ENCODE peak calls at places on chromosomes 7 and 10, in nine cellular contexts. S is lung, K is A549, V is cardiac muscle cell, W is heart right ventricle, C is mammary epithelial cell, H is thyroid gland, D is Caco-2, N is astrocyte. Z is an unnamed sample. For H3K4me1, the result is how much of the 10 kb centered on the place peaks cover.

GRCh38 chr7:140940866-140941265 is 16.1 kb upstream of the BRAF start:
- DNase-seq in D (no peak), H (no peak), S (no peak), C (no peak), K (no peak), W (no peak), V (no peak), N (no peak), Z (no peak)

GRCh38 chr7:146214842-146215241 is 98.2 kb downstream of the CNTNAP2 start:
- DNase-seq in C (no peak), D (no peak), H (no peak), N (no peak), V (no peak), S (no peak), W (no peak), K (no peak), Z (no peak)

GRCh38 chr7:87105401-87105800 is 45.9 kb upstream of the ELAPOR2 start:
- DNase-seq in D (no peak), K (no peak), V (no peak), W (no peak), C (no peak), N (no peak), S (no peak), H (no peak), Z (no peak)

GRCh38 chr7:149071641-149072437 is 18.7 kb downstream of the ZNF786 start:
- DNase-seq in W (no peak), V (peak), D (peak), N (no peak), S (peak), K (peak), H (no peak), C (no peak), Z (no peak)

GRCh38 chr10:125768217-125768616 is 7.4 kb downstream of the MMP21 start:
- DNase-seq in N (no peak), S (no peak), H (peak), K (no peak), C (no peak), V (peak), D (no peak), W (no peak), Z (no peak)

GRCh38 chr7:111741811-111742240 is 179.5 kb upstream of the IMMP2L start:
- DNase-seq in D (peak), N (peak), C (peak), H (peak), K (peak), V (peak), S (no peak), W (peak), Z (no peak)

GRCh38 chr7:149635561-149636329 is 137.6 kb downstream of the ZNF467 start:
- DNase-seq in N (no peak), D (peak), K (peak), S (no peak), H (no peak), V (no peak), W (no peak), C (peak), Z (no peak)

GRCh38 chr10:97612386-97612785 is 20.9 kb downstream of the MORN4 start:
- DNase-seq in C (peak), K (peak), S (no peak), D (peak), W (peak), H (no peak), N (peak), V (peak), Z (no peak)

GRCh38 chr10:93488956-93489528 is 6.9 kb upstream of the MYOF start:
- DNase-seq in N (no peak), W (no peak), C (no peak), D (no peak), K (no peak), H (no peak), V (no peak), S (no peak), Z (no peak)

GRCh38 chr7:131107343-131108211 is 220.1 kb upstream of the MKLN1 start:
- DNase-seq in W (peak), D (peak), C (peak), S (peak), N (peak), H (peak), K (peak), V (peak), Z (peak)

GRCh38 chr7:47102442-47102841 is 479.5 kb downstream of the TNS3 start:
- DNase-seq in C (no peak), D (no peak), W (no peak), N (no peak), H (no peak), K (no peak), V (no peak), S (no peak), Z (no peak)

GRCh38 chr10:119418401-119418800 is 124.1 kb downstream of the RGS10 start:
- DNase-seq in S (no peak), V (no peak), D (no peak), H (no peak), W (no peak), K (no peak), N (no peak), C (no peak), Z (no peak)

GRCh38 chr7:123607423-123607975 is 5.9 kb downstream of the ASB15 start:
- DNase-seq in D (no peak), H (no peak), K (no peak), N (no peak), S (no peak), C (no peak), V (no peak), W (no peak), Z (no peak)

GRCh38 chr10:49620841-49621378 is 7.1 kb downstream of the CHAT start:
- DNase-seq in N (no peak), K (no peak), D (no peak), W (no peak), V (no peak), C (no peak), S (no peak), H (no peak), Z (no peak)

GRCh38 chr7:18162653-18163052 is 135.0 kb upstream of the PRPS1L1 start:
- DNase-seq in N (no peak), C (no peak), D (no peak), K (no peak), H (no peak), S (no peak), W (no peak), V (no peak), Z (no peak)

GRCh38 chr10:127299956-127300689 is 103.7 kb upstream of the INSYN2A start:
- DNase-seq in D (no peak), S (no peak), W (no peak), C (no peak), K (no peak), H (no peak), N (no peak), V (no peak), Z (no peak)

GRCh38 chr10:108275895-108276685 is 1111.6 kb upstream of the SORCS1 start:
- DNase-seq in N (no peak), H (no peak), C (no peak), W (no peak), V (no peak), K (no peak), D (no peak), S (no peak), Z (no peak)

GRCh38 chr10:48542471-48543210 is 62.2 kb downstream of the ARHGAP22 start:
- DNase-seq in C (no peak), K (no peak), D (no peak), W (no peak), S (no peak), V (no peak), H (peak), N (no peak), Z (no peak)

GRCh38 chr10:124339951-124340760 is 78.6 kb downstream of the OAT start:
- DNase-seq in K (peak), D (no peak), N (peak), C (peak), H (no peak), V (no peak), W (no peak), S (no peak), Z (no peak)

GRCh38 chr10:125953778-125954385 is 57.5 kb downstream of the FANK1 start:
- DNase-seq in S (no peak), K (peak), D (no peak), H (no peak), C (no peak), W (no peak), N (peak), V (no peak), Z (no peak)

GRCh38 chr7:136566491-136566890 is 302.0 kb upstream of the CHRM2 start:
- DNase-seq in V (no peak), C (no peak), S (no peak), K (no peak), D (no peak), W (no peak), H (no peak), N (no peak), Z (no peak)

GRCh38 chr10:131453772-131454634 is 142.5 kb upstream of the TCERG1L start:
- DNase-seq in V (peak), W (peak), N (no peak), S (peak), D (peak), H (peak), K (peak), C (no peak), Z (peak)

GRCh38 chr10:67110286-67110685 is 184.4 kb downstream of the LRRTM3 start:
- DNase-seq in N (no peak), S (no peak), C (no peak), D (no peak), V (no peak), K (no peak), W (no peak), H (no peak), Z (no peak)

GRCh38 chr10:74012480-74012879 is 14.6 kb downstream of the VCL start:
- DNase-seq in K (no peak), W (no peak), D (no peak), V (no peak), C (no peak), H (no peak), S (no peak), N (no peak), Z (no peak)
- H3K4me1 ChIP-seq in K (half or more), W (under half), D (under half), V (under half), C (under half), H (under half), S (under half), N (under half), Z (under half)

DNA sequence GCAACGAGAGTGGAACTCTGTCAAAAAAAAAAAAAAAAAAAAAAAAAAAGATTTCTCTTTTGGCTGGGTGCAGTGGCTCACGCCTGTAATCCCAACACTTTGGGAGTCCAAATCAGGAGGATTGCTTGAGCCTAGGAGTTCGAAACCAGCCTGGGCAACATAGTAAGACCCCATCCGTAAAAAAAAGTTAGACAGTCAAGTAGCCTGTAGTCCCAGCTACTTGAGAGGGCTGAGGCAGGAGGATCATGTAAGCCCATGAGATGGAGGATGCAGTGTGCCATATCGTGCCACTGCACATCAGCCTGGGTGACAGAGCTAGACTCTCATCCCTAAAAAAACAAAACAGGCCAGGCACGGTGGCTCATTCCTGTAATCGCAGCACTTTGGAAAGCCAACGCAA is 25.2 kb downstream of the PDLIM1 start:
- DNase-seq in S (no peak), C (no peak), K (no peak), H (no peak), W (no peak), V (no peak), D (no peak), N (no peak), Z (peak)
- H3K4me1 ChIP-seq in S (under half), C (half or more), K (half or more), H (under half), W (half or more), V (under half), D (half or more), N (under half), Z (under half)

DNA sequence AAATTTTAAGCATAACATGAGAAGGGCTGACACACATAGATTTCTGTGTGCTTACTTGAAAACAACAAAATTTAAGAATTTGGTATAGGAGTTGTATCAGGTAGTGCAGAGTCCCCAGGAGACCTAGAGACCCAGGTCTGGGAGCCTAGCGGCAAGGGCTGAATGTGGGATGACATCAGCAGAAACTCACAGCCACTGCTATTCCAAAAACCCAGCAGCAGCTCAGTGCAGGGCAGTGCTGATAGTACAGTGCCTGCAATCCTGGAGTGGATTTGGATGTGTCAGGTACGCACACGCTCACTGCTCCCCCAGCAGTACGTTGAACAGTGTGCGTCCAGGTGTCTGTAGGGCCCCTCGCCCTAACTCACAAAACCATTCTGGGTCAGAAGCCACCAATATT is 87.1 kb downstream of the EGFR start:
- DNase-seq in W (no peak), V (no peak), H (no peak), D (no peak), C (no peak), S (no peak), K (no peak), N (no peak), Z (no peak)
- H3K4me1 ChIP-seq in W (under half), V (under half), H (under half), D (under half), C (half or more), S (under half), K (half or more), N (half or more), Z (under half)

GRCh38 chr10:46019170-46019528 is 11.3 kb downstream of the NCOA4 start:
- DNase-seq in V (peak), H (peak), N (no peak), K (no peak), S (no peak), D (no peak), C (no peak), W (peak), Z (no peak)
- H3K4me1 ChIP-seq in V (half or more), H (half or more), N (under half), K (under half), S (under half), D (under half), C (under half), W (half or more), Z (under half)

DNA sequence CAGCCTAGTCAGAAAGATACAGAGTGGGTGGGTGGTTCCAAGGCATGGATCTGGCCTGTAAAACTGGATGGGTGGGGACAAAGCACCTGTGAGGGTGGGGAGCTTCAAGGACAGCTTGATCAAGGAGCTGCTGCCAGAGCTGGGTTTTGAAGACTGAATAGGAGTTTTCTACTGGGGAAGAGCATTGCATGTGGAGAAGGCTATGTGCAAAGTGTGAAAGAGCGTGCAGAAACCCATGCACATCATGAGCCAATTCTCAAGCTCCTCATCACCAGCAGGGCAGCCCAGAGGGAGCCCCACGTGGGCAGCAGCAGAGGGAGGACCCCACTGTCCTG is 58.6 kb downstream of the PDGFA start:
- DNase-seq in C (no peak), V (no peak), W (no peak), N (no peak), K (no peak), D (no peak), S (no peak), H (no peak), Z (no peak)
- H3K4me1 ChIP-seq in C (under half), V (under half), W (under half), N (under half), K (under half), D (under half), S (under half), H (under half), Z (under half)

DNA sequence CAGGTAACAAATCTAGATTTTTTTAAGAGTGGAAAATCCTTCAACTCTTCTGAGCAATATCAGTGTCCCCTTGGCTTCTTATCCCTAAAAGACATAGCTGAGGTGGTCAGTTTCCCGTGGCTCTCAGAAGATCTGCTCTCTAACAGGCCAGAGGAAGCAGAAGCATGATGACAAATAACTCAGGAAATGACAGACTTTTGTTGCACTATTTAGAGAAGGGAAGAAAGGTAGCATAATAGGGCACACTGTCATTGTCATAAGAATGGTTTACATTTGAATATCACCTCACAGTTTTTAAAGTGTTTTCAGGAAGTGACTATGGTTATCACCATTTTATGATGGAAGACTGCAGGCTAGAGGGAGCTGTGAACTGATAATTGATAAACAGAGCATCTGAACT is 33.6 kb upstream of the RAPGEF5 start:
- DNase-seq in W (no peak), H (no peak), K (no peak), N (no peak), V (no peak), C (no peak), S (no peak), D (no peak), Z (no peak)
- H3K4me1 ChIP-seq in W (under half), H (under half), K (under half), N (under half), V (under half), C (under half), S (under half), D (under half), Z (under half)